ENCODE peak calls at places on chromosomes 11 and 22, in four cellular contexts. W, G, J and B are unnamed samples.
A peak's percentile ranks its signal among the peaks of the same experiment; 100 is the strongest.

GRCh38 chr11:87150936-87151335 is 113.2 kb downstream of the TMEM135 start:
- DNase-seq in W (no peak), G (no peak), J (no peak), B (no peak)

GRCh38 chr11:121814962-121815361 is 301.1 kb downstream of the BLID start:
- DNase-seq in W (no peak), G (no peak), J (no peak), B (no peak)

GRCh38 chr11:103988595-103988969 is 47.9 kb upstream of the DDI1 start:
- DNase-seq in W (no peak), G (no peak), J (no peak), B (no peak)

GRCh38 chr11:75040167-75040770 is 51.5 kb downstream of the NEU3 start:
- DNase-seq in W (no peak), G (no peak), J (no peak), B (no peak)

GRCh38 chr22:35686298-35686697 is 31.4 kb upstream of the APOL5 start:
- DNase-seq in W (no peak), G (no peak), J (no peak), B (no peak)

GRCh38 chr11:76491644-76492043 is 46.8 kb downstream of the EMSY start:
- DNase-seq in W (no peak), G (no peak), J (no peak), B (no peak)

GRCh38 chr22:47072642-47072967 is 310.2 kb downstream of the TBC1D22A start:
- DNase-seq in W (no peak), G (no peak), J (no peak), B (no peak)

GRCh38 chr11:84260862-84261261 is 974.7 kb upstream of the CCDC90B start:
- DNase-seq in W (no peak), G (no peak), J (no peak), B (no peak)

GRCh38 chr11:93537022-93537421 is 6.2 kb downstream of the SMCO4 start:
- DNase-seq in W (no peak), G (no peak), J (no peak), B (no peak)

GRCh38 chr11:67287355-67288197 is 1.5 kb upstream of the ANKRD13D start:
- DNase-seq in W (peak; percentile 43), G (no peak), J (no peak), B (no peak)

GRCh38 chr11:36540998-36541397 is 26.8 kb upstream of the RAG1 start:
- DNase-seq in W (no peak), G (peak; percentile 27), J (no peak), B (peak; percentile 88)

GRCh38 chr11:60377737-60378136 is 595 bp upstream of the MS4A7 start:
- DNase-seq in W (no peak), G (no peak), J (no peak), B (no peak)